ENCODE peak calls at places on chromosomes 11 and 22, in four cellular contexts. One of them, this sample, is unnamed.
A peak's percentile ranks its signal among the peaks of the same experiment; 100 is the strongest.

GRCh38 chr11:6357222-6357621 is 33.1 kb upstream of the SMPD1 start:
- DNase-seq in adrenal gland: peak; percentile 39
- DNase-seq in mammary epithelial cell: peak; percentile 89
- DNase-seq in GM23248: peak; percentile 99
- DNase-seq in this sample: peak; percentile 62

GRCh38 chr22:50144005-50144614 is 26.4 kb upstream of the PANX2 start:
- DNase-seq in adrenal gland: no peak
- DNase-seq in mammary epithelial cell: no peak
- DNase-seq in GM23248: no peak
- DNase-seq in this sample: peak; percentile 50

GRCh38 chr11:36356201-36356600 is 60.1 kb downstream of the PRR5L start:
- DNase-seq in mammary epithelial cell: no peak
- DNase-seq in GM23248: peak; percentile 76
- DNase-seq in adrenal gland: peak; percentile 14
- DNase-seq in this sample: no peak

GRCh38 chr11:104572279-104572678 is 326.0 kb downstream of the CASP12 start:
- DNase-seq in mammary epithelial cell: peak; percentile 33
- DNase-seq in adrenal gland: no peak
- DNase-seq in GM23248: no peak
- DNase-seq in this sample: no peak

GRCh38 chr11:129249351-129249750 is 57.2 kb upstream of the ARHGAP32 start:
- DNase-seq in mammary epithelial cell: peak; percentile 65
- DNase-seq in GM23248: peak; percentile 92
- DNase-seq in adrenal gland: peak; percentile 21
- DNase-seq in this sample: no peak

GRCh38 chr11:36306888-36307287 is 10.8 kb downstream of the PRR5L start:
- DNase-seq in adrenal gland: no peak
- DNase-seq in mammary epithelial cell: no peak
- DNase-seq in GM23248: peak; percentile 61
- DNase-seq in this sample: no peak

GRCh38 chr11:6200975-6201374 is 2.0 kb downstream of the OR52W1 start:
- DNase-seq in adrenal gland: peak; percentile 38
- DNase-seq in mammary epithelial cell: no peak
- DNase-seq in GM23248: no peak
- DNase-seq in this sample: peak; percentile 82

GRCh38 chr11:128503231-128503991 is 83.9 kb downstream of the ETS1 start:
- DNase-seq in GM23248: peak; percentile 96
- DNase-seq in adrenal gland: no peak
- DNase-seq in mammary epithelial cell: peak; percentile 92
- DNase-seq in this sample: no peak

GRCh38 chr11:36077886-36078685 is 134.2 kb downstream of the LDLRAD3 start:
- DNase-seq in GM23248: peak; percentile 35
- DNase-seq in adrenal gland: no peak
- DNase-seq in mammary epithelial cell: peak; percentile 27
- DNase-seq in this sample: no peak

GRCh38 chr11:127195791-127196190 is 195.2 kb upstream of the KIRREL3 start:
- DNase-seq in mammary epithelial cell: no peak
- DNase-seq in adrenal gland: no peak
- DNase-seq in GM23248: no peak
- DNase-seq in this sample: no peak

GRCh38 chr11:127191689-127192088 is 191.1 kb upstream of the KIRREL3 start:
- DNase-seq in mammary epithelial cell: no peak
- DNase-seq in adrenal gland: no peak
- DNase-seq in GM23248: no peak
- DNase-seq in this sample: no peak

GRCh38 chr11:127199306-127199801 is 198.8 kb upstream of the KIRREL3 start:
- DNase-seq in GM23248: no peak
- DNase-seq in adrenal gland: no peak
- DNase-seq in mammary epithelial cell: peak; percentile 18
- DNase-seq in this sample: no peak

DNA sequence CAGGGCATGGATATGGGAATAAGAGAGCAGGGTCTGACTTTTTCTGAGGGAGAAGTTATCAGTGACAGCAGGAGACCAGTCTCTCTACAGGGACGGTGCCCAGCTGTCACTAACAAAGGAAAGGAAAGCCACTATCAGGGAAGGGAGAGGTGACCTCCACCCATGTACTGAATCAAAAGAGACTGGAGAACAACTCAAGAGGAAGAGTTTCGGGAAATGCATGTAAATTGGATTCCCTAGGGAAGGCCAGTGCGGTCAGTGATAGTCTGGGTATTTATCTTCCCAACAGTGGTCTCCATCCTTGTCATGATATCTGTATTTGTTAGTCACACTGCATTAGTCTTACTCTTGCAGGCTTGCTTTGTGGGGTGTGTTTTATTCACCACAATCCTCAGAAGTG is 193.3 kb upstream of the KIRREL3 start:
- DNase-seq in adrenal gland: no peak
- DNase-seq in GM23248: no peak
- DNase-seq in mammary epithelial cell: no peak
- DNase-seq in this sample: no peak
- H3K4me3 ChIP-seq in adrenal gland: no peak overlapping the region
- H3K4me3 ChIP-seq in GM23248: no peak overlapping the region
- H3K4me3 ChIP-seq in mammary epithelial cell: no peak overlapping the region
- H3K4me3 ChIP-seq in this sample: no peak overlapping the region

GRCh38 chr11:123082977-123083376 is 21.0 kb upstream of the HSPA8 start:
- DNase-seq in GM23248: no peak
- DNase-seq in mammary epithelial cell: no peak
- DNase-seq in adrenal gland: no peak
- DNase-seq in this sample: no peak

GRCh38 chr11:123083623-123084029 is 21.7 kb upstream of the HSPA8 start:
- DNase-seq in adrenal gland: peak; percentile 94
- DNase-seq in GM23248: peak; percentile 97
- DNase-seq in mammary epithelial cell: peak; percentile 94
- DNase-seq in this sample: peak; percentile 84

GRCh38 chr11:123085497-123085896 is 23.6 kb upstream of the HSPA8 start:
- DNase-seq in GM23248: no peak
- DNase-seq in adrenal gland: no peak
- DNase-seq in mammary epithelial cell: no peak
- DNase-seq in this sample: no peak

GRCh38 chr11:123084454-123084853 is 22.5 kb upstream of the HSPA8 start:
- DNase-seq in mammary epithelial cell: no peak
- DNase-seq in adrenal gland: no peak
- DNase-seq in GM23248: no peak
- DNase-seq in this sample: no peak

GRCh38 chr11:123086315-123086714 is 24.4 kb upstream of the HSPA8 start:
- DNase-seq in GM23248: no peak
- DNase-seq in mammary epithelial cell: no peak
- DNase-seq in adrenal gland: no peak
- DNase-seq in this sample: no peak
- H3K27ac ChIP-seq in GM23248: peak overlapping the region; percentile 96
- H3K27ac ChIP-seq in mammary epithelial cell: no peak overlapping the region
- H3K27ac ChIP-seq in adrenal gland: no peak overlapping the region
- H3K27ac ChIP-seq in this sample: no peak overlapping the region

GRCh38 chr11:12331239-12331874 is 46.0 kb upstream of the PARVA start:
- DNase-seq in mammary epithelial cell: peak; percentile 70
- DNase-seq in adrenal gland: peak; percentile 82
- DNase-seq in GM23248: peak; percentile 93
- DNase-seq in this sample: peak; percentile 90
- H3K4me1 ChIP-seq in mammary epithelial cell: peaks cover 11% of the 10 kb centered on the region
- H3K4me1 ChIP-seq in adrenal gland: peaks cover 3% of the 10 kb centered on the region
- H3K4me1 ChIP-seq in GM23248: peaks cover 14% of the 10 kb centered on the region
- H3K4me1 ChIP-seq in this sample: no peaks in the 10 kb centered on the region

GRCh38 chr11:64253043-64253442 is 1.7 kb downstream of the PLCB3 start:
- DNase-seq in adrenal gland: no peak
- DNase-seq in mammary epithelial cell: no peak
- DNase-seq in GM23248: no peak
- DNase-seq in this sample: no peak
- H3K4me3 ChIP-seq in adrenal gland: no peak overlapping the region
- H3K4me3 ChIP-seq in mammary epithelial cell: peak overlapping the region; percentile 31
- H3K4me3 ChIP-seq in GM23248: peak overlapping the region; percentile 91
- H3K4me3 ChIP-seq in this sample: no peak overlapping the region

GRCh38 chr11:120522021-120522420 is 10.5 kb downstream of the GRIK4 start:
- DNase-seq in GM23248: no peak
- DNase-seq in adrenal gland: no peak
- DNase-seq in mammary epithelial cell: no peak
- DNase-seq in this sample: no peak

GRCh38 chr11:120521176-120521575 is 9.6 kb downstream of the GRIK4 start:
- DNase-seq in adrenal gland: no peak
- DNase-seq in mammary epithelial cell: no peak
- DNase-seq in GM23248: no peak
- DNase-seq in this sample: no peak

GRCh38 chr11:120518356-120518755 is 6.8 kb downstream of the GRIK4 start:
- DNase-seq in adrenal gland: no peak
- DNase-seq in GM23248: no peak
- DNase-seq in mammary epithelial cell: no peak
- DNase-seq in this sample: no peak

GRCh38 chr11:120519474-120519873 is 7.9 kb downstream of the GRIK4 start:
- DNase-seq in GM23248: no peak
- DNase-seq in adrenal gland: no peak
- DNase-seq in mammary epithelial cell: no peak
- DNase-seq in this sample: no peak

DNA sequence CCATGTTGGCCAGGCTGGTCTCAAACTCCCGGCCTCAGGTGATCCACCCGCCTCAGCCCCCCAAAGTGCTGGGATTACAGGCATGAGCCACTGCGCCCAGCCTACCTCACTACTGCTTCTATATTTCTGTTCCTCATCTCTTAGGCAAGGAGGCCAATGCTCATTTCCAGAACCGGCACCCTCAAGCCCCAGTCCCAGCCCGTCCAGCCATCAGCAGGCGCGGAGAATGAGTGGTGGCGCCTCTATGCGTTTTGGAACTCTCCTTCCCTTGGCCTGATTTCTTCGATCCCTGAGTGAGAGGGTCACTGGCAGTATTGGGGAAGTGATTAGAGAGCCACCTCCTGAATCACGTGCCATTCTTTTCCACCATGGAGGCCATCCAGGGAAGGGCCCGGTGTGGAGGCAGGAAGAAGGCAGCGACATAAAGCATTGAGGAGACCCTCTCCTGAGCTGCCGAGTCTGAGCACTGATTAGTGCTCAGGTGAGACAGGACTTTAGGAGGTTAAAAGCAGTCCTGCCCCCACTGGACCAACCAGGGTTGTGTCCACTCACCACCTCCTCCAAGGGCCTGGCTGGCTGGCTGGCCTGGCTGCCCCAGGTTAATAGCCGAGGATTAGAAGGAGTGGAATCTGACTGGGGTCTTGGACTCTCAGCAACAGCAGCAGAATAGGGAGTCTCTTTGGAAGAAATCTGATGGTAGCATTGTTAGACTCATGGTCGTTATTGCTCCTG is 8.7 kb downstream of the GRIK4 start:
- DNase-seq in mammary epithelial cell: no peak
- DNase-seq in GM23248: no peak
- DNase-seq in adrenal gland: no peak
- DNase-seq in this sample: no peak
- H3K27ac ChIP-seq in mammary epithelial cell: no peak overlapping the region
- H3K27ac ChIP-seq in GM23248: no peak overlapping the region
- H3K27ac ChIP-seq in adrenal gland: no peak overlapping the region
- H3K27ac ChIP-seq in this sample: no peak overlapping the region

GRCh38 chr11:44575288-44575672 is 9.8 kb downstream of the CD82 start:
- DNase-seq in GM23248: peak; percentile 81
- DNase-seq in mammary epithelial cell: peak; percentile 84
- DNase-seq in adrenal gland: no peak
- DNase-seq in this sample: peak; percentile 33
- H3K4me1 ChIP-seq in GM23248: peaks cover 20% of the 10 kb centered on the region
- H3K4me1 ChIP-seq in mammary epithelial cell: peaks cover 59% of the 10 kb centered on the region
- H3K4me1 ChIP-seq in adrenal gland: no peaks in the 10 kb centered on the region
- H3K4me1 ChIP-seq in this sample: no peaks in the 10 kb centered on the region

GRCh38 chr11:118883368-118884071 is at the start of gene CXCR5:
- DNase-seq in GM23248: no peak
- DNase-seq in adrenal gland: peak; percentile 47
- DNase-seq in mammary epithelial cell: no peak
- DNase-seq in this sample: no peak
- H3K4me3 ChIP-seq in GM23248: no peak within 1 kb of the TSS
- H3K4me3 ChIP-seq in adrenal gland: no peak within 1 kb of the TSS
- H3K4me3 ChIP-seq in mammary epithelial cell: no peak within 1 kb of the TSS
- H3K4me3 ChIP-seq in this sample: no peak within 1 kb of the TSS

GRCh38 chr22:48840112-48840949 is 987.3 kb downstream of the BRD1 start:
- DNase-seq in GM23248: no peak
- DNase-seq in mammary epithelial cell: no peak
- DNase-seq in adrenal gland: no peak
- DNase-seq in this sample: no peak
- H3K27ac ChIP-seq in GM23248: no peak overlapping the region
- H3K27ac ChIP-seq in mammary epithelial cell: no peak overlapping the region
- H3K27ac ChIP-seq in adrenal gland: no peak overlapping the region
- H3K27ac ChIP-seq in this sample: no peak overlapping the region

This sample was measured in right cardiac atrium.